ENCODE peak calls at places on chromosomes 6 and 20, in four cellular contexts. G, A, B and C are unnamed samples.

GRCh38 chr6:52305385-52305784 is 20.8 kb upstream of the MCM3 start:
- DNase-seq in A (no peak), G (no peak), B (no peak), C (no peak)

GRCh38 chr6:15456422-15456821 is 206.4 kb downstream of the DTNBP1 start:
- DNase-seq in B (no peak), A (no peak), G (no peak), C (no peak)

GRCh38 chr6:8219352-8219943 is 117.1 kb upstream of the EEF1E1 start:
- DNase-seq in A (peak; percentile 73), B (peak; percentile 60), G (peak; percentile 33), C (peak; percentile 17)

GRCh38 chr6:32882879-32883250 is 28.9 kb downstream of the PSMB9 start:
- DNase-seq in A (no peak), B (no peak), G (no peak), C (peak; percentile 36)

GRCh38 chr20:63664861-63665594 is 6.9 kb downstream of the RTEL1 start:
- DNase-seq in B (peak; percentile 78), G (no peak), A (no peak), C (no peak)

GRCh38 chr6:128421788-128422187 is 98.6 kb downstream of the PTPRK start:
- DNase-seq in B (no peak), G (no peak), A (no peak), C (no peak)

GRCh38 chr20:49281059-49281912 is 3.4 kb upstream of the ZNFX1 start:
- DNase-seq in A (peak; percentile 89), B (peak; percentile 89), G (peak; percentile 24), C (peak; percentile 39)

GRCh38 chr6:3630258-3630828 is 121.2 kb downstream of the PXDC1 start:
- DNase-seq in G (no peak), A (no peak), B (no peak), C (no peak)

GRCh38 chr6:158018370-158018771 is 36.7 kb downstream of the SYNJ2 start:
- DNase-seq in G (no peak), B (no peak), A (no peak), C (peak; percentile 62)

GRCh38 chr6:39153766-39154397 is 38.9 kb upstream of the SAYSD1 start:
- DNase-seq in B (no peak), A (no peak), G (no peak), C (no peak)

GRCh38 chr6:36015666-36016065 is 8.8 kb downstream of the SLC26A8 start:
- DNase-seq in G (no peak), B (no peak), A (no peak), C (no peak)

GRCh38 chr20:1879369-1879768 is 15.8 kb upstream of the SIRPA start:
- DNase-seq in G (no peak), B (no peak), A (no peak), C (no peak)

GRCh38 chr6:33651947-33652346 is 30.8 kb downstream of the ITPR3 start:
- DNase-seq in A (no peak), B (no peak), G (no peak), C (no peak)

GRCh38 chr6:42748241-42748898 is 2.5 kb upstream of the TBCC start:
- DNase-seq in A (no peak), G (no peak), B (no peak), C (no peak)

GRCh38 chr6:31126416-31127175 is 6.3 kb upstream of the CDSN start:
- DNase-seq in G (no peak), A (peak; percentile 42), B (no peak), C (no peak)

GRCh38 chr6:160127270-160128124 is 5.9 kb downstream of the SLC22A1 start:
- DNase-seq in B (no peak), A (no peak), G (no peak), C (no peak)

GRCh38 chr6:68343901-68344300 is 291.2 kb upstream of the ADGRB3 start:
- DNase-seq in B (peak; percentile 78), G (peak; percentile 2), A (peak; percentile 59), C (peak; percentile 16)

GRCh38 chr6:135006386-135006914 is 48.2 kb downstream of the HBS1L start:
- DNase-seq in B (no peak), G (no peak), A (no peak), C (no peak)

GRCh38 chr6:9039258-9039657 is 603.9 kb upstream of the SLC35B3 start:
- DNase-seq in A (no peak), G (no peak), B (no peak), C (no peak)

GRCh38 chr6:105781248-105781647 is 304.9 kb upstream of the PRDM1 start:
- DNase-seq in G (peak; percentile 25), A (peak; percentile 24), B (no peak), C (no peak)

GRCh38 chr6:81594501-81594900 is 158.0 kb downstream of the TENT5A start:
- DNase-seq in G (no peak), A (no peak), B (no peak), C (no peak)

GRCh38 chr6:127592964-127593363 is 16.0 kb downstream of the C6orf58 start:
- DNase-seq in B (no peak), A (no peak), G (no peak), C (no peak)

GRCh38 chr6:120129228-120129627 is 779.7 kb upstream of the MAN1A1 start:
- DNase-seq in G (no peak), B (no peak), A (no peak), C (no peak)

GRCh38 chr6:68235192-68235812 is 399.8 kb upstream of the ADGRB3 start:
- DNase-seq in A (no peak), B (no peak), G (no peak), C (peak; percentile 51)

GRCh38 chr20:59177266-59178250 is 13.9 kb downstream of the ZNF831 start:
- DNase-seq in B (no peak), A (no peak), G (no peak), C (no peak)

GRCh38 chr6:100633096-100633766 is 168.5 kb upstream of the SIM1 start:
- DNase-seq in B (peak; percentile 10), G (peak; percentile 29), A (peak; percentile 26), C (peak; percentile 84)

GRCh38 chr6:27312146-27312949 is at the start of gene POM121L2:
- DNase-seq in G (peak; percentile 87), A (peak; percentile 86), B (peak; percentile 84), C (peak; percentile 13)
- TF ChIP-seq EZH2 in G (no peak), A (no peak), B (peak; percentile 78), C (no peak)

GRCh38 chr20:45355685-45356084 is 7.3 kb upstream of the SYS1 start:
- DNase-seq in B (no peak), G (no peak), A (no peak), C (no peak)
- H3K4me1 ChIP-seq in B (peaks cover 11% of the 10 kb centered on the region), G (peaks cover 56% of the 10 kb centered on the region), A (peaks cover 12% of the 10 kb centered on the region), C (peaks cover 56% of the 10 kb centered on the region)

GRCh38 chr20:34042286-34042685 is 48.6 kb downstream of the RALY start:
- DNase-seq in G (no peak), A (no peak), B (no peak), C (no peak)
- H4K20me1 ChIP-seq in G (peaks cover 31% of the 10 kb centered on the region), A (peaks cover 89% of the 10 kb centered on the region), B (peaks cover 83% of the 10 kb centered on the region), C (peaks cover 99% of the 10 kb centered on the region)

GRCh38 chr20:21352703-21353102 is 44.6 kb downstream of the NKX2-4 start:
- DNase-seq in A (no peak), B (no peak), G (no peak), C (peak; percentile 72)
- TF ChIP-seq EZH2 in A (no peak), B (no peak), G (no peak), C (no peak)

DNA sequence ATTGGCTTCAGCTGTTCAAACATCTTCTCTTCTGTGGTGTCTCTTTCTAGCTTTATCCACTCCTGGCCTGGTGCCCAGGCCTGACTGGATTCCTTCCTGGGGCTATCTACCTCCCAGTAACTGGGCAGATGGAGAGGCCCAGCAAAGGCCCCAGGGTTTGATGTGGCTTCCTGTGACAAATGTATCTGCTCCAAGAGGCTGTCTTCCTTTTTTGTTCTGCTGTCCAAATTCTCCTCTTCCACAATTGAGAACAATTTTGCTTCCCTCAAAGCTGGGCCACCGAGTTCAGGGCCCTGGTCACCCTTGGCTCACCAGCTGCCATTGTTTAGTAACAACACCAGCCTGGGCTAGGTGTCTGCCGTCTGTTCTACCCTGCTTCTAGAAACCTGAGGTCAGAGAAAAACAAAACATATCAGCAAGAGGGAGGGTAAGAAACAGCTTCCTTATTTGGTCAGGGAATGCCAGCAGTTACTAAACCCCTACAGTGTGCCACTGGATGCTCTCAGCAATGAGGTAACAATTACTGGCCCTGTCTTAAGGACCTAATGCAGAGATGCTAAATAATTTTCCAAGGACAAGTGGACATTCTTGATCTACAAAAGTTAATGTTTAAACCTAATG is 3.9 kb downstream of the ZFP57 start:
- DNase-seq in B (no peak), A (no peak), G (peak; percentile 64), C (no peak)
- H3K4me1 ChIP-seq in B (peaks cover 6% of the 10 kb centered on the region), A (no peaks in the 10 kb centered on the region), G (peaks cover 28% of the 10 kb centered on the region), C (no peaks in the 10 kb centered on the region)

GRCh38 chr20:36240076-36240475 is 3.8 kb downstream of the AAR2 start:
- DNase-seq in A (no peak), G (no peak), B (no peak), C (no peak)

GRCh38 chr20:36241678-36242077 is 5.4 kb downstream of the AAR2 start:
- DNase-seq in A (no peak), G (no peak), B (no peak), C (no peak)

GRCh38 chr20:36246410-36246809 is 10.1 kb downstream of the AAR2 start:
- DNase-seq in G (no peak), A (no peak), B (no peak), C (no peak)

GRCh38 chr20:36238760-36239159 is 2.5 kb downstream of the AAR2 start:
- DNase-seq in A (no peak), G (no peak), B (no peak), C (no peak)

GRCh38 chr20:36243726-36244125 is 7.4 kb downstream of the AAR2 start:
- DNase-seq in A (no peak), B (no peak), G (no peak), C (no peak)
- H4K20me1 ChIP-seq in A (no peaks in the 10 kb centered on the region), B (peaks cover 14% of the 10 kb centered on the region), G (peaks cover 22% of the 10 kb centered on the region), C (peaks cover 77% of the 10 kb centered on the region)

GRCh38 chr20:20362774-20363435 is 5.0 kb upstream of the INSM1 start:
- DNase-seq in A (peak; percentile 17), B (peak; percentile 87), G (no peak), C (no peak)

GRCh38 chr20:20364747-20365558 is 3.0 kb upstream of the INSM1 start:
- DNase-seq in G (no peak), B (peak; percentile 32), A (no peak), C (no peak)

GRCh38 chr20:20365593-20365992 is 2.3 kb upstream of the INSM1 start:
- DNase-seq in A (no peak), B (no peak), G (no peak), C (no peak)

GRCh38 chr20:20363449-20364015 is 4.4 kb upstream of the INSM1 start:
- DNase-seq in B (peak; percentile 52), G (no peak), A (no peak), C (no peak)

DNA sequence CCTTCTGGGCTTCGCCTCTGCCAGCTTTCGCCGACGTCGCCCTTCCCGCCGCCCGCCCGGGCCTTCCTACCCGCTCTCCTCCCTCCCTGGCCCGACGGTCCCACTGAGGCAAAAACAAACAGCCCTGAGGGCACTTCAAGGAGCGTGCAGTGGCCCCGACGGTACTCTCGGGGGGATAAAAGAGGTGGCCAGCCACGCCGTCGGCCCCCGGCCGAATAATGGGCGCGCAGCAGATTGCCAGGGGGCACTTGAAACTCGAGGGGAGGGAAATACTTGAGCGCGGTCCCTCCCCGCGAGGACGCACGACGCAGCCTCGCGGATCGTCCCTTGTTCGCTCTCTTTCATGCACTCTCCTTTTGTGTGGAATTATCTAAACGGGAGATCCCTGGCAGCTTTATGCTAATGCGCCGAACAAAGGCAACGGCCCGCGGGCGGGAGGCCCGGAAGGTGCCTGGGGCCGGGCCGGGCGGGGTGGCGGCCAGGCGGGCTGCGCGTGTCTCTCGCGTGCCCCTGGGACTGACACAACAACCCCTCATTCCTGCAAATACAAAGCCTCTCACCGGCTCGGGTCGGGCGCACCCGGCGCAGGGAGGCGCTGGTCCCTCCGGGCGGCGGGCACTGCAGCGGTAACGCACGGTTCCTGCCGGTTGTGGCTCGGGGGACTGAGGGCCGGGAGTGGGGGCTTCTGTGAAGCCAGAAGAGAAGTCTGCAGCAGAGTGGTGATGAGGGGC is 3.7 kb upstream of the INSM1 start:
- DNase-seq in B (peak; percentile 83), G (no peak), A (no peak), C (no peak)
- TF ChIP-seq EZH2 in B (no peak), G (no peak), A (peak; percentile 8), C (peak; percentile 69)